ENCODE peak calls at places on chromosomes 3 and 15, in eight cellular contexts. Y, F, D, B, R, N, Z and W are unnamed samples.
A peak's percentile ranks its signal among the peaks of the same experiment; 100 is the strongest.

GRCh38 chr15:37823601-37824275 is 110.7 kb upstream of the TMCO5A start:
- DNase-seq in Y (no peak), F (no peak), D (no peak), B (no peak), R (no peak), N (no peak), Z (no peak), W (no peak)

GRCh38 chr3:9884555-9885165 is 4.6 kb upstream of the CIDEC start:
- DNase-seq in Y (no peak), F (no peak), D (no peak), B (peak; percentile 79), R (no peak), N (peak; percentile 84), Z (peak; percentile 82), W (no peak)

GRCh38 chr3:169869484-169870304 is at the start of gene LRRC31:
- DNase-seq in Y (no peak), F (no peak), D (no peak), B (no peak), R (no peak), N (peak; percentile 19), Z (no peak), W (no peak)

GRCh38 chr3:72439321-72440183 is 408.7 kb downstream of the SHQ1 start:
- DNase-seq in Y (no peak), F (no peak), D (no peak), B (no peak), R (no peak), N (no peak), Z (no peak), W (no peak)

GRCh38 chr15:73826711-73827243 is 46.6 kb upstream of the TBC1D21 start:
- DNase-seq in Y (no peak), F (no peak), D (no peak), B (no peak), R (no peak), N (no peak), Z (no peak), W (no peak)

GRCh38 chr3:143832433-143832832 is 15.8 kb downstream of the SLC9A9 start:
- DNase-seq in Y (no peak), F (no peak), D (no peak), B (no peak), R (no peak), N (no peak), Z (no peak), W (no peak)

GRCh38 chr3:59245300-59245878 is 195.6 kb upstream of the CFAP20DC start:
- DNase-seq in Y (no peak), F (no peak), D (no peak), B (peak; percentile 42), R (no peak), N (no peak), Z (peak; percentile 69), W (no peak)

GRCh38 chr15:88891540-88892254 is 3.6 kb downstream of the HAPLN3 start:
- DNase-seq in Y (no peak), F (no peak), D (no peak), B (no peak), R (no peak), N (no peak), Z (no peak), W (no peak)

GRCh38 chr15:44289352-44289790 is 852 bp downstream of the GOLM2 start:
- DNase-seq in Y (no peak), F (no peak), D (no peak), B (no peak), R (no peak), N (peak; percentile 10), Z (no peak), W (no peak)

GRCh38 chr15:77139312-77139711 is 68.4 kb upstream of the TSPAN3 start:
- DNase-seq in Y (no peak), F (no peak), D (no peak), B (no peak), R (no peak), N (no peak), Z (no peak), W (no peak)

GRCh38 chr3:38374221-38374620 is 27.6 kb downstream of the XYLB start:
- DNase-seq in Y (no peak), F (no peak), D (no peak), B (no peak), R (no peak), N (no peak), Z (no peak), W (no peak)

GRCh38 chr3:117184574-117184973 is 475.0 kb downstream of the TUSC7 start:
- DNase-seq in Y (no peak), F (no peak), D (no peak), B (no peak), R (no peak), N (no peak), Z (no peak), W (no peak)

GRCh38 chr3:72458365-72458764 is 389.9 kb downstream of the SHQ1 start:
- DNase-seq in Y (no peak), F (no peak), D (no peak), B (no peak), R (no peak), N (peak; percentile 30), Z (no peak), W (no peak)

GRCh38 chr3:38586546-38587520 is 62.7 kb downstream of the SCN5A start:
- DNase-seq in Y (no peak), F (no peak), D (no peak), B (no peak), R (no peak), N (no peak), Z (no peak), W (peak; percentile 4)

GRCh38 chr15:67914537-67915373 is 74.9 kb upstream of the RNU6-1 start:
- DNase-seq in Y (no peak), F (no peak), D (peak; percentile 56), B (peak; percentile 80), R (no peak), N (peak; percentile 86), Z (peak; percentile 87), W (peak; percentile 52)

GRCh38 chr15:48913141-48913540 is 35.2 kb downstream of the EID1 start:
- DNase-seq in Y (no peak), F (no peak), D (no peak), B (no peak), R (no peak), N (peak; percentile 27), Z (no peak), W (no peak)

GRCh38 chr3:187736418-187736871 is 8.8 kb downstream of the BCL6 start:
- DNase-seq in Y (no peak), F (no peak), D (no peak), B (peak; percentile 75), R (no peak), N (no peak), Z (no peak), W (peak; percentile 65)

GRCh38 chr3:14467723-14468620 is 65.6 kb downstream of the SLC6A6 start:
- DNase-seq in Y (no peak), F (peak; percentile 65), D (peak; percentile 39), B (peak; percentile 59), R (no peak), N (peak; percentile 63), Z (peak; percentile 62), W (no peak)

GRCh38 chr3:13380991-13381390 is 39.1 kb downstream of the NUP210 start:
- DNase-seq in Y (no peak), F (no peak), D (no peak), B (no peak), R (no peak), N (no peak), Z (no peak), W (no peak)

GRCh38 chr3:187999821-188000220 is 154.1 kb upstream of the LPP start:
- DNase-seq in Y (no peak), F (peak; percentile 55), D (no peak), B (no peak), R (no peak), N (no peak), Z (no peak), W (no peak)

GRCh38 chr15:40454904-40455391 is 14.2 kb downstream of the BAHD1 start:
- DNase-seq in Y (no peak), F (no peak), D (no peak), B (peak; percentile 42), R (no peak), N (peak; percentile 52), Z (no peak), W (no peak)

GRCh38 chr15:89026167-89026566 is 62.1 kb upstream of the ABHD2 start:
- DNase-seq in Y (no peak), F (no peak), D (no peak), B (no peak), R (no peak), N (no peak), Z (no peak), W (no peak)

GRCh38 chr15:22839046-22839705 is 710 bp downstream of the NIPA2 start:
- DNase-seq in Y (no peak), F (no peak), D (no peak), B (peak; percentile 27), R (no peak), N (no peak), Z (no peak), W (no peak)

GRCh38 chr3:6120786-6121185 is 740.1 kb upstream of the GRM7 start:
- DNase-seq in Y (no peak), F (no peak), D (no peak), B (no peak), R (no peak), N (peak; percentile 6), Z (no peak), W (no peak)
- H3K27ac ChIP-seq in Y (no peak overlapping the region), F (no peak overlapping the region), D (no peak overlapping the region), B (no peak overlapping the region), R (no peak overlapping the region), N (no peak overlapping the region), Z (no peak overlapping the region), W (no peak overlapping the region)

GRCh38 chr15:58608129-58608590 is 141.3 kb downstream of the ADAM10 start:
- DNase-seq in Y (no peak), F (no peak), D (no peak), B (peak; percentile 86), R (peak; percentile 62), N (no peak), Z (no peak), W (no peak)
- H3K27ac ChIP-seq in Y (no peak overlapping the region), F (peak overlapping the region; percentile 3), D (no peak overlapping the region), B (no peak overlapping the region), R (peak overlapping the region; percentile 59), N (no peak overlapping the region), Z (no peak overlapping the region), W (no peak overlapping the region)

DNA sequence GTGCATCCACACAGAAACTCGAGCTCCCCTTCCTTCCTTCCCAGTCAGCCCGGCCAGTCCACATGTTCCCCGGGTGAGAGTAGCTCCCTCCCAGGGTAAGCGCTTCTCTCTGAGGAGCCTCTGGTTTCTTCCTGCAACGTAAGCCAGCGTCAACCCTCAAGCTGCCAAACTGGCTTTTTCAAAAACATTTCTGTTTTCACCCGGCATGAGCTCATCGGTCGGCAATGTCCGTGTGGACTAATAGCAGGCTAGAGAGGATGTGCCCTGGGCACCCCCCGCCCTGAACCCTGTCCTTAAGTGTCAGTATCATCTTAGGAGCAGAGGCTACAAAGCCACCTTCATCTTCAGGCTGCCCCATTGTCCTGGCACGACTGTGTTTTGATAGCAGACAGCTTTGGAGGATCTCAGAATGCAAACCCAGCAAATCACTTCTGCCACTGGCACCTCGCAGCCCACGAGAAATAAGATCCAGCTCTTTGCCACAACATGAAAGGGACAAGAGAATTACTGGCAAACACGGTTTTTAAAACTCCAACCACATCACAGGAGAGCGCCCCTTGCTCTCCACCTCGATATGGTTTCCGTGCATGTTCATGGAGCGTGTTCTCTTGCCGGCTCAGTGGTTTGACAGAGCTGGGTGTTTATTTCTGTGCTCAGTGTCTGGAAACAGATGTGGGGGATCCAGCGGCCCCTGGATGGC is 9.9 kb downstream of the ALDH1A3 start:
- DNase-seq in Y (no peak), F (no peak), D (peak; percentile 39), B (peak; percentile 85), R (peak; percentile 69), N (peak; percentile 59), Z (peak; percentile 79), W (peak; percentile 61)
- H3K27ac ChIP-seq in Y (no peak overlapping the region), F (no peak overlapping the region), D (no peak overlapping the region), B (no peak overlapping the region), R (peak overlapping the region; percentile 65), N (no peak overlapping the region), Z (peak overlapping the region; percentile 49), W (peak overlapping the region; percentile 30)

GRCh38 chr3:52528596-52529375 is 4.9 kb downstream of the NT5DC2 start:
- DNase-seq in Y (no peak), F (no peak), D (no peak), B (no peak), R (no peak), N (no peak), Z (no peak), W (peak; percentile 63)
- H3K27ac ChIP-seq in Y (no peak overlapping the region), F (no peak overlapping the region), D (no peak overlapping the region), B (no peak overlapping the region), R (no peak overlapping the region), N (no peak overlapping the region), Z (no peak overlapping the region), W (peak overlapping the region; percentile 92)